ENCODE peak calls at places on chromosomes 5 and 9, in five cellular contexts. P is heart left ventricle; G is fibroblast of villous mesenchyme; C is CD8-positive, alpha-beta T cell; K is breast epithelium. L is an unnamed sample.

GRCh38 chr5:81095835-81096234 is 135.7 kb downstream of the RASGRF2 start:
- DNase-seq in P (no peak), G (no peak), C (no peak), K (no peak), L (no peak)

GRCh38 chr5:134600600-134600999 is 32.0 kb downstream of the SAR1B start:
- DNase-seq in P (no peak), G (peak; percentile 44), C (no peak), K (no peak), L (peak; percentile 61)

GRCh38 chr5:98099448-98100105 is 673.9 kb upstream of the RGMB start:
- DNase-seq in P (no peak), G (no peak), C (no peak), K (no peak), L (no peak)

GRCh38 chr5:109927639-109928038 is 237.9 kb downstream of the MAN2A1 start:
- DNase-seq in P (no peak), G (no peak), C (no peak), K (no peak), L (no peak)

GRCh38 chr5:163161512-163161911 is 275.9 kb upstream of the CCNG1 start:
- DNase-seq in P (no peak), G (no peak), C (no peak), K (no peak), L (no peak)

GRCh38 chr5:9670371-9670770 is 40.2 kb upstream of the TAS2R1 start:
- DNase-seq in P (no peak), G (no peak), C (no peak), K (no peak), L (peak; percentile 33)

GRCh38 chr9:83511051-83511450 is 27.1 kb downstream of the FRMD3 start:
- DNase-seq in P (no peak), G (peak; percentile 8), C (no peak), K (no peak), L (peak; percentile 32)

GRCh38 chr5:177132504-177133118 is 962 bp upstream of the NSD1 start:
- DNase-seq in P (no peak), G (peak; percentile 16), C (peak; percentile 31), K (peak; percentile 55), L (no peak)

GRCh38 chr5:77607324-77607723 is 31.2 kb downstream of the OTP start:
- DNase-seq in P (no peak), G (no peak), C (no peak), K (no peak), L (no peak)

GRCh38 chr5:149541893-149542292 is 9.3 kb downstream of the CSNK1A1 start:
- DNase-seq in P (no peak), G (no peak), C (no peak), K (no peak), L (no peak)

GRCh38 chr5:149546974-149547373 is 4.3 kb downstream of the CSNK1A1 start:
- DNase-seq in P (no peak), G (no peak), C (no peak), K (no peak), L (no peak)

GRCh38 chr5:149544199-149544472 is 7.1 kb downstream of the CSNK1A1 start:
- DNase-seq in P (no peak), G (no peak), C (no peak), K (no peak), L (no peak)

GRCh38 chr5:149545327-149545726 is 5.9 kb downstream of the CSNK1A1 start:
- DNase-seq in P (no peak), G (no peak), C (no peak), K (no peak), L (no peak)

GRCh38 chr5:149543361-149544198 is 7.7 kb downstream of the CSNK1A1 start:
- DNase-seq in P (no peak), G (peak; percentile 45), C (no peak), K (no peak), L (no peak)
- H3K4me3 ChIP-seq in P (peak overlapping the region; percentile 14), G (no peak overlapping the region), C (no peak overlapping the region), K (no peak overlapping the region), L (no peak overlapping the region)

DNA sequence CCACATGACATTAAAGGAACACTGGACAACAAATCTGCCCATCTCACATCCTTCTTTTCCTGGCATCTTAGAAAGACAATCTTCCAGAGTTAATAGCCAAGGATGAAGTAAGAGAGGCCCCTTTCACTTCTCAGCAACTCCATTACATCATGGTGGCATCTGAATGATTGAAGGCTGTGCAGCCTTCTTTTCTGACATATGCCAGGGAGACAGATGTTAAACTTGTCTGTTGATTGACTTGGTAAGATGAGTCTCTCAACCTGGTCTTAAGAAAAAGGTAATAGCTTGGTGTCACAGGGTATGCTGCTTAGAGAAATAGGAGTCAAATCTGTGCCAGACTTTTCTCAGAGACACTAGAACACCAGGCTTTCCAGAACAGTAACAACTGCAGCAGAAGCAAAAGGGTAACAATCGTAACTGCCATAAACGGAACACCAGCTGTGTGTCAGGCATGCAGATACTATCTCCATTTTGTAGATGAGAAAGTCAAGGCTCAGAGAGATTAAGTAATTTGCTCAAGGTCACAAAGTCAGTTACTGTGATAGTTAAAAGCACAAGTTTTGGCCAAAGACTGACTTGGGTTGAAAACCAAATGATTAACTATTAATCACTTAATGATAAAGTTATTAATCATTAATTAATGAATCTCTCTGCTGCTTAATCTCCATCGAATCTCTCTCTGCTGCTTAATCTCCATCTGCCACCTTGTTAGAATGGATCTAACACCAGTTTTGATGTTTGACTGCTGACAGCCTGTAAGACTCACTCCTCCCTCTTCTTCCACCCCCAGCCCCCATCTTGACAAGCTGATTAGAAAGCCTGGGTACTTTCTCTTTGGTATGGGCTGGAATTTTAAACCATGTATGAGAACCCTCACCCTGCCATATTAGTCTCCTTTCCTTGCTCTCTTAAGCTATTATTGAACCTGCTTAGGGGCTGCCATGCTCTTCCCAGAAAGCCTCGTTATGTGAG is 353.5 kb downstream of the ENC1 start:
- DNase-seq in P (no peak), G (no peak), C (no peak), K (no peak), L (no peak)
- TF ChIP-seq CTCF in P (no peak), G (no peak), C (no peak), K (no peak), L (no peak)

GRCh38 chr5:40654377-40655006 is 25.2 kb upstream of the PTGER4 start:
- DNase-seq in P (no peak), G (no peak), C (no peak), K (no peak), L (peak; percentile 8)
- H3K4me3 ChIP-seq in P (no peak overlapping the region), G (no peak overlapping the region), C (peak overlapping the region; percentile 0), K (no peak overlapping the region), L (no peak overlapping the region)

GRCh38 chr9:98875536-98875935 is 68.1 kb downstream of the GALNT12 start:
- DNase-seq in P (no peak), G (no peak), C (no peak), K (no peak), L (no peak)
- TF ChIP-seq CTCF in P (no peak), G (no peak), C (no peak), K (no peak), L (no peak)

GRCh38 chr9:70923941-70924340 is 197.5 kb downstream of the TRPM3 start:
- DNase-seq in P (no peak), G (no peak), C (no peak), K (no peak), L (peak; percentile 32)

GRCh38 chr9:70924380-70924779 is 197.0 kb downstream of the TRPM3 start:
- DNase-seq in P (no peak), G (peak; percentile 31), C (no peak), K (no peak), L (peak; percentile 94)

GRCh38 chr9:70921126-70921525 is 200.3 kb downstream of the TRPM3 start:
- DNase-seq in P (no peak), G (no peak), C (no peak), K (no peak), L (peak; percentile 29)

GRCh38 chr9:70924905-70925547 is 196.4 kb downstream of the TRPM3 start:
- DNase-seq in P (peak; percentile 20), G (peak; percentile 84), C (no peak), K (no peak), L (peak; percentile 94)
- H3K4me3 ChIP-seq in P (peak overlapping the region; percentile 23), G (no peak overlapping the region), C (no peak overlapping the region), K (peak overlapping the region; percentile 24), L (peak overlapping the region; percentile 45)

DNA sequence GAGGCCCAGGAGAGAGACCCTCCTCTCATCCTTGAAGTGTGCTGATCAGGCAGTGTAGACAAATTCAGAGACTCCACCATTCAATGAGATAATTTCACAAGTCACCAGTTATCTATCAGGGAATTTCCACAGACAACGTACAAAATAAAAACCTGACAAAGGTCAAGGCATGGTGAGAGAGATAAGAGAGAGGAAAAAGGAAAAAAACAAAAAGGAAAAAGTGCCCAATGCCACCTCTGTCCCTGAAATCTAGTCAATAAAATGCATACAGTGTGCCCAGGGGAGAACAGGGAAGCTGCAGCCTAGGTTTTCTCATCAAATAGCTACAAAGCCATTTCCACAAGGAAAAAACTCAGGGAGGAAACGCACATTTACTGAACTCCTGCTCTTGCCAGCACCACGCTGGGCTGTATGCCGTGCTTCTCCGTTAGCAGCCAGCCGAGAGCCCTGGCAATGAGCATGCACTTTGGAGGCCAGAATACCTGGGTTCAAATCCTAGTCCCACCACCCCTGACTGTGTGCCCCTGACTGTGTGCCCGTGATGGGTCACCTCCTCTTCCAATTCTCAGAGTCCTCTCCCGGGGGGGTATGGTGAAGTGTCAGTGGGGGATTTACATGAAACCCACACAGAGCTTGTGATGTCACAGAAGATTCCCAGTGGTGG is 11.6 kb downstream of the WHRN start:
- DNase-seq in P (no peak), G (no peak), C (no peak), K (no peak), L (no peak)
- TF ChIP-seq CTCF in P (no peak), G (no peak), C (no peak), K (no peak), L (no peak)

DNA sequence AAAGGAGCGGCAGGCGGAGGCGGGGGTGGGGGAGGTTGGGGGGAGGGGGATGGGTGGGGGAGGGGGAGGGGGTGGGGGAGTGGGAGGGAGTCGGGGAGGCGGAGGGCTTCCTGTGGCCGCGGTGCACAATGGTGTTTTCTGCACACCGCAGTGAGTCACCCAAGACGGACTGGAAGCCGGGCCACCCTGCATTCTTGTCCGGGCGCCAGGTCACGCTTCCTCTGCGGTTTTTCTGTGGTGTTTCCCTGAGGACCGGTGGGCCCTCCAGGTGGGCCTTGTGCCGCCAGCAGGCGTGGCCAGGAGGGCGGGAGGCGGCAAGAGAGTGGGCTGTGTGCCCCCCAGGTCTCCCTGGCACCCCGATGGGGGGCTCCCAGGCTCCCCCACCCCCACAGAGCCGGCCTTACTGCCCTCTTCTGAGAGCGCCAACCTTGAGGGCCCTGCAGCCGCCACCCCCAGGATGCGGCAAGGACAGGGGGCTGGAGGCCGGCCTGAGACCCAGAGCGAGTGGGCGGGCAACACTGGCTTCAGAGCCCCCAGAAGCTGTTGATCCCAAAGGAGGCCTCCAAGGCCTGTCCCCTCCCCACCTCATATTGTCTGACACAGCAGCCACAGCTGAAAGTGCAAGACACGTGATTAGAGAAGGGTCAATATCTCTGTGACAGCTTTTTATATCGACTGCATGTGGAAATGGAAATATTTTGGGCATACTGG is 11.1 kb downstream of the EXD3 start:
- DNase-seq in P (peak; percentile 85), G (peak; percentile 90), C (peak; percentile 19), K (peak; percentile 92), L (peak; percentile 76)
- H3K4me3 ChIP-seq in P (peak overlapping the region; percentile 26), G (no peak overlapping the region), C (no peak overlapping the region), K (peak overlapping the region; percentile 26), L (no peak overlapping the region)